ENCODE peak calls at places on chromosomes 12 and 14, in four cellular contexts. D, N, G and K are unnamed samples.

GRCh38 chr14:92938235-92938875 is 15.4 kb downstream of the CHGA start:
- DNase-seq in D (no peak), G (no peak), N (no peak), K (no peak)

GRCh38 chr12:19643635-19644034 is 204.3 kb downstream of the AEBP2 start:
- DNase-seq in D (no peak), N (no peak), G (no peak), K (no peak)

GRCh38 chr12:28569698-28570411 is 379.6 kb downstream of the CCDC91 start:
- DNase-seq in D (no peak), N (no peak), G (no peak), K (no peak)

GRCh38 chr14:58697266-58697926 is 59.6 kb downstream of the DACT1 start:
- DNase-seq in D (no peak), N (no peak), G (no peak), K (no peak)

GRCh38 chr12:15276088-15276698 is 46.1 kb upstream of the PTPRO start:
- DNase-seq in D (peak; percentile 20), G (no peak), N (no peak), K (no peak)

GRCh38 chr12:109695961-109696461 is 17.6 kb upstream of the FAM222A start:
- DNase-seq in N (no peak), G (no peak), D (peak; percentile 57), K (no peak)

GRCh38 chr12:27237790-27238771 is 6.0 kb upstream of the STK38L start:
- DNase-seq in N (peak; percentile 72), D (no peak), G (peak; percentile 78), K (no peak)

GRCh38 chr12:52667509-52667908 is 12.7 kb downstream of the KRT1 start:
- DNase-seq in G (no peak), D (peak; percentile 35), N (no peak), K (no peak)

GRCh38 chr12:52903855-52904508 is 894 bp downstream of the KRT8 start:
- DNase-seq in D (peak; percentile 88), N (peak; percentile 30), G (no peak), K (peak; percentile 72)

GRCh38 chr14:51869426-51870113 is 9.2 kb downstream of the GNG2 start:
- DNase-seq in D (no peak), G (no peak), N (no peak), K (no peak)

GRCh38 chr14:66032800-66033199 is 453.4 kb upstream of the CCDC196 start:
- DNase-seq in N (no peak), G (no peak), D (no peak), K (no peak)

GRCh38 chr14:54333511-54333910 is 63.3 kb upstream of the CDKN3 start:
- DNase-seq in N (no peak), G (no peak), D (no peak), K (no peak)

GRCh38 chr14:88346048-88346639 is 23.1 kb upstream of the KCNK10 start:
- DNase-seq in D (no peak), G (no peak), N (no peak), K (no peak)

GRCh38 chr12:19530631-19531020 is 91.3 kb downstream of the AEBP2 start:
- DNase-seq in D (no peak), G (no peak), N (no peak), K (no peak)

GRCh38 chr12:32115404-32116104 is 8.9 kb downstream of the BICD1 start:
- DNase-seq in N (no peak), G (peak; percentile 62), D (peak; percentile 19), K (no peak)

GRCh38 chr12:67969134-67969782 is 20.0 kb upstream of the IFNG-AS1 start:
- DNase-seq in N (no peak), G (no peak), D (no peak), K (no peak)

GRCh38 chr12:68119724-68120211 is 39.8 kb downstream of the IFNG start:
- DNase-seq in N (peak; percentile 73), D (no peak), G (no peak), K (peak; percentile 20)

GRCh38 chr12:62732861-62733427 is 202.0 kb downstream of the PPM1H start:
- DNase-seq in D (no peak), G (no peak), N (no peak), K (no peak)

GRCh38 chr12:64104376-64104775 is 117.7 kb downstream of the KICS2 start:
- DNase-seq in G (no peak), N (no peak), D (no peak), K (no peak)

GRCh38 chr12:124700810-124701594 is 133.6 kb upstream of the NCOR2 start:
- DNase-seq in N (no peak), G (no peak), D (no peak), K (no peak)

GRCh38 chr14:64715628-64716412 is 11.6 kb downstream of the PLEKHG3 start:
- DNase-seq in G (no peak), N (no peak), D (no peak), K (no peak)

GRCh38 chr12:13203028-13203922 is 6.7 kb downstream of the EMP1 start:
- DNase-seq in N (no peak), G (no peak), D (peak; percentile 8), K (no peak)

GRCh38 chr12:113019045-113019444 is 37.5 kb upstream of the DTX1 start:
- DNase-seq in G (no peak), N (no peak), D (no peak), K (no peak)
- TF ChIP-seq POLR2AphosphoS5 in G (no peak), N (no peak), D (no peak), K (no peak)

DNA sequence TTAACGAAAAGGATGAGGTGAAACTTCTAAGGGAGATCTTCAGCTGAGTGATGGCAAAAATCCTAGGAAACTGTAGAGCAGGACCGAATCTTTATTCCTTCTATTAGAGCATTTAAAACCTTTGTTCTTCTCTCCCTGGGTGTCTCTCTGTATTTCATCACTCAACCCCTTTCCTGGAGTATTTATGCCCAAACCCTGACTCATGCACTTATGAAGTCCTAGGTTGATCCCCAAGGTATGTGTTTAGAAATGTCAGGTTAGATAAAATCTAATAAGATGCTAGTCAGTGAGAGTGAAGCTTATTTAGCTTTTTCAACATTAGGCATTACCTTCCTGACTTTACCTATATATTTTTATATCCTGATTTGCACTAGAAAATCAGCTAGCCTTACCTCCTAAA is 239.8 kb upstream of the NPAS3 start:
- DNase-seq in D (no peak), N (no peak), G (no peak), K (no peak)
- TF ChIP-seq SPI1 in D (no peak), N (no peak), G (no peak), K (no peak)

DNA sequence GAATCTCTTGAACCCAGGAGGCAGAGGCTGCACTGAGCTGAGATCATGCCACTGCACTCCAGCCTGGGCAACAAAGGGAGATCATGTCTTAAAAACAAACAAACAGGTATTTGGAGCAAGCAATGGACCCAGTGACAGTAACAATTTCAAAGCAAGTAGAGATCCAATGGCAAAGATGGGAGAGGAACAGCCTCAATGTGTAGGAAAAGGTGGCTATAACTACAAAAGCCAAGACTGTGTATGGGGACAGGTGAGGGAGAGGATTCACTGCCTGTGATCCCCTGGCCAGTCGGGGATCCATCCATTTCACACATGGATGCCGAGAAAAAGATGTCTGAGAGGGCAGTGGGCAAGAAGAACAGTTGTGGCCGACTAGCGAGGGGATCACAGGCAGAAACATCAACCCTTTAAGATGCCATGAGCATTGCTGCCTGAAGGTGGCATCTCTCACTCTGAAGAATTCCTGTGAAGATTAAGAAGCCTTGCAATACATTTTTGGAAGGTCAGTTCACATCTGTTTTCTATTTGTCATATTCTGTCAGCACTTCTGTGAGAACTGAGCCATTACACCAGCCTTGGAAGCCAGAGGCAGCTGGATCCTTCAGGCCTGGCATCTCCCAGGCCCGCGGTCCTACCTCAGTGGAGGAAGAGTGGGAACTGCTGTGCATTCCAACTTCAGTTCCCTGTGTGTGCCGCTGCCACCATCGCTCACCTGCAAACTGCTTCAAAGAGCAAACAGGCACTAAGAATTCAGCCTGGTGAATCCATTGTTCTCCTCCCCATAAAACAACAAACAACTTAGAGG is 54.5 kb upstream of the FRS2 start:
- DNase-seq in N (no peak), D (peak; percentile 28), G (no peak), K (no peak)
- TF ChIP-seq POLR2AphosphoS5 in N (no peak), D (no peak), G (no peak), K (no peak)

DNA sequence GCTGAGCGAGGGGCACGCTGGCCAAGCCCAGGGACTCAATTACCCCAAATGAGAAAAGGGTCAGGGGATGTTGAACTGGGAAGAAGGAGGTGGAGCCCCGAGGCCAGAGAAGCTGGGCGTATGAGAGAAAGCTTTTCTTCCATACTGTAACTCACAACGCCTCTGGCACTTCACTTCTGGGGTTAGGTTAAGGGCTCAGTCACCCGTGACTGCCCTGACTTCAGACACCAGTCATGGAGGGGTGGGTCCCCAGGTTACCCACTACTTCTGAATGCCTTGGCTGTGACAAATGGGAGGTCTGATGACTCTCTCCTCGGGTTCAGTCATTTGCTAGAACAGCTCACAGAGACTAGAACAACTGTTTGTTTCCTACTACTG is 5.5 kb upstream of the GPR132 start:
- DNase-seq in N (peak; percentile 56), G (no peak), D (no peak), K (no peak)
- TF ChIP-seq SPI1 in N (no peak), G (no peak), D (no peak), K (no peak)

DNA sequence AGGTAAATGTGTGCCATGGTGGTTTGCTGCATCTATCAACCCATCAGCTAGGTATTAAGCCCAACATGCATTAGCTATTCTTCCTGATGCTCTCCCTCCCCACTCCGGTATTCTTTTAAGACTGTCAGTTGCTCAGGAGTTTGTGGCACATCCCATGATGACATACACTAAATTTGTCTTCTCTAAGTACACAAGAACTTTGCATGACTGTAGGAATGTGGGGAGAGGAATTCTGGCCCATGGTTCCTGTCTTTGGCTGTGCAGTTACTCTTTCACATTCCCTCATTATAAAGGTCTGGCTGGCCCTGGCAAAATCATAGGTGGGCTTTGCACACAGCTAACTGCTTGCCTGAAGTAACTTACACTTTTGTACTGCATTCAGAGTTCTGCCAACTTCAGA is 30.3 kb downstream of the HMGA2 start:
- DNase-seq in G (no peak), N (no peak), D (no peak), K (no peak)
- TF ChIP-seq POLR2AphosphoS5 in G (no peak), N (no peak), D (no peak), K (no peak)

DNA sequence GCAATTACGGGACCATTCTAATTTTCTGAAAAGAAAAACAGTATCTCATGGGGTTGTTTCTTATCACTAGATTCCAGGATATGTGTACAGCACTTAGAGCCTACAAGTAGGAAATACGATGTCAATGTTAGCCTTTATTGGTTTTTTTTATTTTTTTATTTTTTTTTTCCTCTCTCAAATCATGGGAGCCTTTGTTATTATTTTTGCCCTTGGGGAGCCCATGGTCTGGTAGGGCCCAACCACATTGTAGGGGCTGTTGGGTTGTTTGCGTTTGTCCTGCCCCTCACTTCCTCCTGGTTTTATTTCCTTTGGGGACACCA is 5.9 kb downstream of the MORN3 start:
- DNase-seq in D (no peak), G (no peak), N (no peak), K (no peak)
- TF ChIP-seq SPI1 in D (no peak), G (no peak), N (no peak), K (no peak)